ENCODE peak calls at places on chromosome 13, in ten cellular contexts. F is PC-3, P is AG04450, M is Peyer's patch, D is glutamatergic neuron, T is ascending aorta, O is Panc1, Q is GM20000, H is HFF-Myc, K is thoracic aorta. Y is an unnamed sample.

GRCh38 chr13:50319603-50320296 is 304.5 kb downstream of the KCNRG start:
- DNase-seq in F (peak), P (no peak), M (no peak), D (no peak), T (no peak), O (no peak), Q (no peak), H (no peak), K (no peak), Y (no peak)

GRCh38 chr13:99308481-99309087 is 1.4 kb upstream of the GPR183 start:
- DNase-seq in F (no peak), P (no peak), M (no peak), D (no peak), T (no peak), O (no peak), Q (no peak), H (no peak), K (no peak), Y (no peak)

GRCh38 chr13:104318121-104318520 is 1251.9 kb upstream of the SLC10A2 start:
- DNase-seq in F (peak), P (no peak), M (no peak), D (no peak), T (no peak), O (no peak), Q (no peak), H (no peak), K (no peak), Y (no peak)

GRCh38 chr13:98214707-98215106 is 37.6 kb upstream of the RNF113B start:
- DNase-seq in F (peak), P (no peak), M (no peak), D (no peak), T (no peak), O (no peak), Q (no peak), H (no peak), K (no peak), Y (no peak)

GRCh38 chr13:84591444-84591843 is 709.2 kb upstream of the SLITRK1 start:
- DNase-seq in F (no peak), P (no peak), M (no peak), D (no peak), T (no peak), O (no peak), Q (no peak), H (no peak), K (no peak), Y (no peak)

GRCh38 chr13:25213716-25214115 is 41.6 kb upstream of the AMER2 start:
- DNase-seq in F (peak), P (no peak), M (no peak), D (no peak), T (peak), O (no peak), Q (no peak), H (peak), K (no peak), Y (no peak)

GRCh38 chr13:97017322-97017721 is 23.0 kb upstream of the OXGR1 start:
- DNase-seq in F (no peak), P (no peak), M (no peak), D (no peak), T (no peak), O (no peak), Q (no peak), H (no peak), K (no peak), Y (no peak)

GRCh38 chr13:25345555-25345954 is 26.2 kb upstream of the ATP8A2 start:
- DNase-seq in F (no peak), P (no peak), M (no peak), D (no peak), T (no peak), O (no peak), Q (no peak), H (no peak), K (no peak), Y (no peak)

GRCh38 chr13:51674276-51674675 is 90.0 kb downstream of the WDFY2 start:
- DNase-seq in F (peak), P (no peak), M (no peak), D (no peak), T (no peak), O (no peak), Q (no peak), H (no peak), K (no peak), Y (no peak)

GRCh38 chr13:98938801-98939200 is 39.1 kb downstream of the DOCK9 start:
- DNase-seq in F (no peak), P (no peak), M (no peak), D (no peak), T (no peak), O (no peak), Q (no peak), H (no peak), K (no peak), Y (no peak)

GRCh38 chr13:107866007-107866665 is 349.2 kb downstream of the LIG4 start:
- DNase-seq in F (peak), P (no peak), M (no peak), D (peak), T (no peak), O (no peak), Q (no peak), H (no peak), K (no peak), Y (no peak)

GRCh38 chr13:66657165-66657895 is 572.8 kb downstream of the PCDH9 start:
- DNase-seq in F (peak), P (peak), M (no peak), D (no peak), T (no peak), O (peak), Q (no peak), H (peak), K (no peak), Y (peak)

GRCh38 chr13:41833851-41834250 is 127.1 kb downstream of the VWA8 start:
- DNase-seq in F (peak), P (no peak), M (no peak), D (no peak), T (no peak), O (no peak), Q (no peak), H (no peak), K (no peak), Y (no peak)

GRCh38 chr13:32178763-32179162 is 136.4 kb downstream of the ZAR1L start:
- DNase-seq in F (no peak), P (no peak), M (no peak), D (no peak), T (no peak), O (no peak), Q (no peak), H (no peak), K (no peak), Y (no peak)

GRCh38 chr13:27868639-27869435 is 51.0 kb upstream of the PDX1 start:
- DNase-seq in F (peak), P (no peak), M (no peak), D (no peak), T (no peak), O (peak), Q (peak), H (no peak), K (no peak), Y (no peak)

GRCh38 chr13:23922005-23922932 is 25.0 kb upstream of the C1QTNF9B start:
- DNase-seq in F (no peak), P (no peak), M (no peak), D (no peak), T (no peak), O (no peak), Q (no peak), H (no peak), K (no peak), Y (no peak)

GRCh38 chr13:94842901-94843300 is 130.6 kb upstream of the SOX21 start:
- DNase-seq in F (no peak), P (no peak), M (no peak), D (no peak), T (no peak), O (no peak), Q (no peak), H (no peak), K (no peak), Y (no peak)

GRCh38 chr13:102191951-102192461 is 209.8 kb downstream of the FGF14 start:
- DNase-seq in F (peak), P (no peak), M (no peak), D (no peak), T (no peak), O (no peak), Q (no peak), H (peak), K (no peak), Y (no peak)
- TF ChIP-seq CTCF in F (no peak), P (no peak), M (no peak), D (no peak), T (no peak), O (no peak), Q (no peak), H (no peak), K (no peak), Y (no peak)

GRCh38 chr13:57557979-57558529 is 73.5 kb upstream of the PCDH17 start:
- DNase-seq in F (peak), P (no peak), M (no peak), D (no peak), T (no peak), O (no peak), Q (no peak), H (no peak), K (no peak), Y (no peak)
- TF ChIP-seq CTCF in F (peak), P (no peak), M (no peak), D (peak), T (no peak), O (peak), Q (no peak), H (no peak), K (no peak), Y (no peak)

GRCh38 chr13:78238911-78239310 is 320.3 kb upstream of the EDNRB start:
- DNase-seq in F (peak), P (no peak), M (no peak), D (no peak), T (no peak), O (no peak), Q (no peak), H (no peak), K (no peak), Y (no peak)

GRCh38 chr13:78239681-78240080 is 321.1 kb upstream of the EDNRB start:
- DNase-seq in F (no peak), P (no peak), M (no peak), D (no peak), T (no peak), O (no peak), Q (no peak), H (no peak), K (no peak), Y (no peak)

GRCh38 chr13:78247362-78247761 is 328.7 kb upstream of the EDNRB start:
- DNase-seq in F (no peak), P (no peak), M (no peak), D (no peak), T (no peak), O (no peak), Q (no peak), H (no peak), K (no peak), Y (no peak)

DNA sequence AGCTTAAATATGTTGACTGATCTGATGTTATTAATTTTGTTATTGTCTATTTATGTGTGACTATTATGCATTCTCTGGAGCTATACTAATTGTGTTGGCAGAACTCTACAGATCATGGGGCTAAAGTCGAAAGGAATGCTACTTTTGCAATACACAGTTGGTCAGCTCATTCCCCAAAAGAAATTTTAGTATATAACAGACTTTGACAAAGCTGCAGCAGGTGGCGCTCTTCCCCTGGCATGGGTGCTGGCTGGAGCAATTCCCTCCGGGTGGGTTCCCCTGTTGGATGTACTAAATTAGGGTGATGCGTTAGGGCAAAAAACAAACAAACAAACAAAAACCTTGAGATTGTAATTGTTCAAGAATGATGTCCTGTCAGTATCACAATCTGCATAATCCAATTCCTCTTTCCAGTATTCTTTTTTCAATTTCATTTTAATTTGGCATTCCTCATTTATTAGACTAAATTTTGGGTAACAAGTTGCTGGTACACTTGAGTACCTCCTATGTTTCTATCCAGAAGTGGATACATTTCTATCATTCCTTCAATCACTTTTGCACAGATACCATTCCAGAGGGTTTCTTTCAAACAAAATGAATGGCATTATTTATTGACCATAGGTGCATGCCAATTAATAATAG is 322.8 kb upstream of the EDNRB start:
- DNase-seq in F (peak), P (peak), M (peak), D (peak), T (no peak), O (peak), Q (peak), H (no peak), K (no peak), Y (no peak)
- TF ChIP-seq CTCF in F (peak), P (peak), M (no peak), D (peak), T (no peak), O (peak), Q (peak), H (peak), K (no peak), Y (peak)

DNA sequence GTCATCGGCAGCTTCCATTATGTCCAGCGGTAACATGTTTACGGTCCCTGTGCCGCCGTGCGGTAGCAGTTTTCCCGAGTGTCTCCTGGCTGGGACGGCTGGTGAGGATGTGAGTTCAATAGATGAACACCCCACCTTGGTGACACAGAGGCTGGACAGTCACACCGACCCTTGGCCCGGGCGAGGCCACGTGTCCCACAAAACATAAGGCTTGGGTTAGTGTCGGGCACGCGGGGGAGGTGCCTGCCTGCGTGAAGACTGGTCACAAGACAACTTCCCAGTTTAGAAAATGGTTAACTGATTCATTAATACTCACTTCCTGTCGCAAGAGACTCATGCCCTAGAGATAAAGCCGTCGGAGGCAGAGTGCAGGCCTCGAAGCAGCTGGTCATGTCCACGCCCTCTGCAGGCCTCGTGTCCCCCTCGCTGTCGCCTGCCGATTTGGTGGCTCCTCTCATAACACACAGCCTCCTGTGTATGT is 17.2 kb downstream of the RASA3 start:
- DNase-seq in F (peak), P (peak), M (peak), D (no peak), T (peak), O (no peak), Q (no peak), H (no peak), K (no peak), Y (peak)
- TF ChIP-seq CTCF in F (peak), P (peak), M (no peak), D (no peak), T (no peak), O (no peak), Q (no peak), H (peak), K (no peak), Y (peak)

GRCh38 chr13:71240906-71241305 is 626.1 kb downstream of the DACH1 start:
- DNase-seq in F (peak), P (no peak), M (no peak), D (no peak), T (no peak), O (no peak), Q (no peak), H (no peak), K (no peak), Y (no peak)
- TF ChIP-seq CTCF in F (peak), P (peak), M (no peak), D (peak), T (no peak), O (peak), Q (no peak), H (no peak), K (no peak), Y (no peak)

DNA sequence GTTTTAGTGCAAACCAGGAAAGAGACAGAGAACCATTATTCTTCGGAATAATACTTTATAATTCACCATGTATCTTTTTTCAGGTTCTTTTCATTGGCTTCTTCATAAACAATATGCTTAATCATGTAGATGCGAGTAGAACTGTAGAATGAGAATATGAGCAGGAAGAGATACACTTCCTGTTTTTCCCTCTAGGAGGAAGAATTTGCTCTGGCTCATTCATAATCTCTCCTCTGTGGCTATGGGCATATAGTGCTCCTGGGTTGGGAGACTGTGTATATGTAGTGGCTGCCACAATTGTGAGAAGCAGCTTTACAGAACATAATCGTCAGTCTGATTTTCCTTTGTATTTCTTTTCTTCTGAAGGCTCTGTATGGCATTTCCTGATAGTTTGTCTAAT is 2.8 kb upstream of the DCLK1 start:
- DNase-seq in F (no peak), P (no peak), M (no peak), D (no peak), T (no peak), O (no peak), Q (no peak), H (no peak), K (no peak), Y (no peak)
- TF ChIP-seq CTCF in F (no peak), P (peak), M (no peak), D (no peak), T (no peak), O (no peak), Q (no peak), H (no peak), K (no peak), Y (peak)

DNA sequence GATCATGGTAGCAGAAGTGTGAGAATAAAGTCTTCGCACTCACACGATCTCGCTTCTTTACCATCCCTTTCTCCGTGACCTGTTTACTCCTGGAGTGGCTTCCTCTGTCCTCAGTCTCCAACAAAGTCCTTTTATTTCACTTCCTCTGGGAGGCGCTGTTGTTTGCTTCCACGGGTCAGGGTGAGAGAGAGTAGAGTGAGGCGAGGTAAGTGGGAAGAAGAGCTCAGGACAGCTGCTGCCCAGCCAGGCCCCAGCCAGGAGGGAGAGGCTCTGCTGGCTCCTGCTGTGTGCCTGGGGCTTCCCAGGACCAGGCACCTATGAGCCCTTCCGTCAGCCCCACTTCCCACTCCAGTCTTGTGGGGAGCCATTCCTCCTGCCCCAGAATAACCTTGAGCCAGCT is 242.1 kb downstream of the FGF9 start:
- DNase-seq in F (no peak), P (no peak), M (no peak), D (peak), T (no peak), O (no peak), Q (peak), H (no peak), K (no peak), Y (no peak)
- TF ChIP-seq CTCF in F (no peak), P (peak), M (no peak), D (peak), T (no peak), O (no peak), Q (peak), H (no peak), K (no peak), Y (no peak)

GRCh38 chr13:29993196-29993595 is 142.8 kb upstream of the UBL3 start:
- DNase-seq in F (no peak), P (no peak), M (no peak), D (no peak), T (no peak), O (no peak), Q (no peak), H (no peak), K (no peak), Y (no peak)
- TF ChIP-seq CTCF in F (no peak), P (peak), M (no peak), D (no peak), T (no peak), O (no peak), Q (no peak), H (peak), K (no peak), Y (no peak)

Y was measured in right atrium auricular region.